ENCODE peak calls at places on chromosomes 6 and 20, in nine cellular contexts. One of them, this sample, is unnamed.
A peak's percentile ranks its signal among the peaks of the same experiment; 100 is the strongest.

GRCh38 chr6:149683256-149683860 is 34.5 kb downstream of the LATS1 start:
- DNase-seq in IMR-90: no peak
- DNase-seq in transverse colon: no peak
- DNase-seq in A549: no peak
- DNase-seq in Peyer's patch: no peak
- DNase-seq in testis: no peak
- DNase-seq in body of pancreas: no peak
- DNase-seq in uterus: no peak
- DNase-seq in stomach: no peak
- DNase-seq in this sample: no peak

GRCh38 chr20:63232235-63233060 is 3.3 kb upstream of the BIRC7 start:
- DNase-seq in IMR-90: peak; percentile 96
- DNase-seq in transverse colon: no peak
- DNase-seq in A549: peak; percentile 96
- DNase-seq in Peyer's patch: no peak
- DNase-seq in testis: no peak
- DNase-seq in body of pancreas: no peak
- DNase-seq in uterus: no peak
- DNase-seq in stomach: no peak
- DNase-seq in this sample: no peak

GRCh38 chr6:147287869-147288271 is 83.7 kb downstream of the STXBP5 start:
- DNase-seq in IMR-90: peak; percentile 69
- DNase-seq in transverse colon: no peak
- DNase-seq in A549: peak; percentile 17
- DNase-seq in Peyer's patch: no peak
- DNase-seq in testis: no peak
- DNase-seq in body of pancreas: no peak
- DNase-seq in uterus: no peak
- DNase-seq in stomach: no peak
- DNase-seq in this sample: no peak

GRCh38 chr6:151488226-151488625 is 5.6 kb upstream of the CCDC170 start:
- DNase-seq in IMR-90: peak; percentile 49
- DNase-seq in transverse colon: no peak
- DNase-seq in A549: no peak
- DNase-seq in Peyer's patch: no peak
- DNase-seq in testis: no peak
- DNase-seq in body of pancreas: no peak
- DNase-seq in uterus: no peak
- DNase-seq in stomach: no peak
- DNase-seq in this sample: no peak

GRCh38 chr20:20303742-20304141 is 64.2 kb upstream of the INSM1 start:
- DNase-seq in IMR-90: no peak
- DNase-seq in transverse colon: no peak
- DNase-seq in A549: no peak
- DNase-seq in Peyer's patch: peak; percentile 30
- DNase-seq in testis: no peak
- DNase-seq in body of pancreas: no peak
- DNase-seq in uterus: no peak
- DNase-seq in stomach: no peak
- DNase-seq in this sample: no peak

GRCh38 chr6:75568100-75568499 is 33.6 kb upstream of the SENP6 start:
- DNase-seq in IMR-90: no peak
- DNase-seq in transverse colon: no peak
- DNase-seq in A549: no peak
- DNase-seq in Peyer's patch: no peak
- DNase-seq in testis: no peak
- DNase-seq in body of pancreas: no peak
- DNase-seq in uterus: no peak
- DNase-seq in stomach: no peak
- DNase-seq in this sample: no peak

GRCh38 chr6:137297887-137298286 is 78.7 kb upstream of the IFNGR1 start:
- DNase-seq in IMR-90: peak; percentile 80
- DNase-seq in transverse colon: peak; percentile 11
- DNase-seq in A549: no peak
- DNase-seq in Peyer's patch: no peak
- DNase-seq in testis: peak; percentile 34
- DNase-seq in body of pancreas: no peak
- DNase-seq in uterus: no peak
- DNase-seq in stomach: no peak
- DNase-seq in this sample: no peak

GRCh38 chr6:31139599-31139998 is 733 bp upstream of the PSORS1C2 start:
- DNase-seq in IMR-90: peak; percentile 46
- DNase-seq in transverse colon: no peak
- DNase-seq in A549: peak; percentile 22
- DNase-seq in Peyer's patch: no peak
- DNase-seq in testis: no peak
- DNase-seq in body of pancreas: no peak
- DNase-seq in uterus: no peak
- DNase-seq in stomach: no peak
- DNase-seq in this sample: no peak

GRCh38 chr6:15843764-15844163 is 180.9 kb upstream of the DTNBP1 start:
- DNase-seq in IMR-90: no peak
- DNase-seq in transverse colon: no peak
- DNase-seq in A549: no peak
- DNase-seq in Peyer's patch: no peak
- DNase-seq in testis: no peak
- DNase-seq in body of pancreas: no peak
- DNase-seq in uterus: no peak
- DNase-seq in stomach: no peak
- DNase-seq in this sample: no peak

GRCh38 chr20:54219751-54220426 is 12.0 kb downstream of the PFDN4 start:
- DNase-seq in IMR-90: peak; percentile 63
- DNase-seq in transverse colon: no peak
- DNase-seq in A549: peak; percentile 60
- DNase-seq in Peyer's patch: no peak
- DNase-seq in testis: no peak
- DNase-seq in body of pancreas: no peak
- DNase-seq in uterus: no peak
- DNase-seq in stomach: no peak
- DNase-seq in this sample: no peak

GRCh38 chr6:45419574-45420082 is 41.9 kb upstream of the SUPT3H start:
- DNase-seq in IMR-90: no peak
- DNase-seq in transverse colon: peak; percentile 72
- DNase-seq in A549: peak; percentile 47
- DNase-seq in Peyer's patch: peak; percentile 64
- DNase-seq in testis: peak; percentile 70
- DNase-seq in body of pancreas: peak; percentile 51
- DNase-seq in uterus: no peak
- DNase-seq in stomach: peak; percentile 66
- DNase-seq in this sample: peak; percentile 63

GRCh38 chr20:43825635-43826034 is 89.0 kb upstream of the TOX2 start:
- DNase-seq in IMR-90: no peak
- DNase-seq in transverse colon: no peak
- DNase-seq in A549: no peak
- DNase-seq in Peyer's patch: peak; percentile 44
- DNase-seq in testis: no peak
- DNase-seq in body of pancreas: no peak
- DNase-seq in uterus: no peak
- DNase-seq in stomach: no peak
- DNase-seq in this sample: no peak

GRCh38 chr6:130324657-130325056 is 41.2 kb upstream of the TMEM200A start:
- DNase-seq in IMR-90: peak; percentile 83
- DNase-seq in transverse colon: no peak
- DNase-seq in A549: no peak
- DNase-seq in Peyer's patch: no peak
- DNase-seq in testis: no peak
- DNase-seq in body of pancreas: no peak
- DNase-seq in uterus: no peak
- DNase-seq in stomach: no peak
- DNase-seq in this sample: peak; percentile 16

GRCh38 chr6:117739869-117740268 is 64.6 kb downstream of the NUS1 start:
- DNase-seq in IMR-90: no peak
- DNase-seq in transverse colon: no peak
- DNase-seq in A549: no peak
- DNase-seq in Peyer's patch: no peak
- DNase-seq in testis: no peak
- DNase-seq in body of pancreas: no peak
- DNase-seq in uterus: no peak
- DNase-seq in stomach: no peak
- DNase-seq in this sample: no peak

DNA sequence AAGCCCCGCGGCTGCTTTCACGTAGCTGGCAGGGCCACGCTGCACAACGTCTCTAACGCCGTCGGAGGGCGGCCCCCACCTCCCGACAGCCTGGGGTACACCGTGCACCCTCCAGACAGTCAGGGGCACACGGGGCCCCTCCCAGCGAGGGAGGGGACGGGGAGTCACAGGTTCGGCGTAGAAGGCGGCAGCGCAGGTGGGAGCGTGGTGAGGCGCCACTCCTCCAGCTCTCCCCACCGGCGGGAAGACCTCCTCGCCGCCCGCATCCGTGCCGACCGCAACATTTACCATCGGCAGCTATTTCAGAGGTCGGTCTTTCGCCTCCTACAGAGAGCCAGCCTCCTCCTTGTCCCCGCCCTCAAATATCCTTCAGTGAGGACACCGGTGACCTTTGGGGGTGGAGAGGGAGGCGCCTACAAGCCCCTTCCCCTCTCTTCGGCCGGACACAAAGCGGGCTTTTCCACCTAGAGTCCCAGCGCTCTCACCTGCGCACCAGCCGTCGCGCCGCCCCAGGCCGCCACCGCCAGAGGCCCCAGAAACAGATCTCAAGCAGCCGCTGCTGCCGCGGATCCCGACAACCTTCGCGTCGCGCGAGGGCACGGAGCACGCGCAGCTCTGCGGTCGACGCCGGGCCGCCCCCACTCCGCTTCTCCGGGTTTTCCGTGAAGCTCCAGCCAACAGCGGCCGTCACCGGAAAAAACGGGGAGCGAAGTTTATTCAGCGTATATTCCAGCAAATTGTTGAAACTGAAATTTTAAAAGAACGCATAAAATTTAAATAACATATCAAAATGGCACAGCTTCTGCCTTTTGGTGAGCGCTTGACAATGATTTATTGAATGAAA is at the start of gene MKKS:
- DNase-seq in IMR-90: peak; percentile 91
- DNase-seq in transverse colon: peak; percentile 93
- DNase-seq in A549: peak; percentile 95
- DNase-seq in Peyer's patch: peak; percentile 78
- DNase-seq in testis: peak; percentile 88
- DNase-seq in body of pancreas: peak; percentile 92
- DNase-seq in uterus: peak; percentile 89
- DNase-seq in stomach: peak; percentile 89
- DNase-seq in this sample: peak; percentile 89
- TF ChIP-seq POLR2A in IMR-90: no peak
- TF ChIP-seq POLR2A in transverse colon: no peak
- TF ChIP-seq POLR2A in A549: peak; percentile 50
- TF ChIP-seq POLR2A in Peyer's patch: peak; percentile 59
- TF ChIP-seq POLR2A in testis: no peak
- TF ChIP-seq POLR2A in body of pancreas: no peak
- TF ChIP-seq POLR2A in uterus: peak; percentile 24
- TF ChIP-seq POLR2A in stomach: no peak
- TF ChIP-seq POLR2A in this sample: no peak

DNA sequence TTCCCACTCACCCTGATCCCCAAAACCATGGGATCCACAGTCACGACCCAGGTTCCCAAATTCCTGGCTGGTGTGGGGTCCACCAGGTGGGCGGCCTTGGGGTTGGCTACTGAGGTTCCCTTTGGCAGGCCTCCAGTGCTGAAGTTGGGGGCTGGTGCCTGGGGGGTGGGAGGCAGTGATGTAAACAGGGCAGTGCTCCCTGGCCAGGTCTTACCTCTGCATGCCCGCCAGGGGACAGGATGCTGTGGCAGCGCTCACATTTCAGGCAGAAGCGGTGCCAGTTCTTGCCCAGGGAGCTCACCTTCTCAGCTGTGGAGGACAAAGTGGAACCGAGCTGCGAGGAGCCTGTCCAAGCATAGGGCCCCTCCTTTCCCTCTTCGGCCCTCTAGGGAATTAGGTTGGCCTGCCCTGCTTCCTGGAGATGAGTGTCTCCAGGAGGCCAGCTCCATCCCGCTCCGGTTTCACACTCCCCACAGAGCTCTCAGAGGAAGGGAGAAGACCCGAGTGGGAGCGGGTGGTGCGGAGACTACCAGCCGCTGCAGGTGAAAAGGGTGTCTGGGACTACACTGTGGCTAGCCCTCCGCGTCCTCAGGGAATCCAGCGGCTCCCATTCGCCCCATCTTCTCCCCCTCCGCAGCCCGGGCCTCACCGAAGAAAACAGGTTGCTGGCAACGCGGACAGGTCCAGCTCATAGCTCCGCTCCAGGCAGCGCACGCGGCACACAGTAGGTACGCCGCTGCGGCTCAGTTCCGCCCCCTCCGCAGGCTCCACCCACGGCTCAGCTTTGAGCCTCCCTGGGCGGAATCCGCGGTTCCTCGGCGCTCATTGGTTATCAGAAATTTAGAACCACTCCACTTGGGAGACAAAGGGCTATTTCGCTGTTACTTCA is at the start of gene CRIP3:
- DNase-seq in IMR-90: no peak
- DNase-seq in transverse colon: peak; percentile 30
- DNase-seq in A549: peak; percentile 54
- DNase-seq in Peyer's patch: peak; percentile 65
- DNase-seq in testis: peak; percentile 58
- DNase-seq in body of pancreas: peak; percentile 30
- DNase-seq in uterus: peak; percentile 28
- DNase-seq in stomach: peak; percentile 34
- DNase-seq in this sample: no peak
- TF ChIP-seq CTCF in IMR-90: peak; percentile 15
- TF ChIP-seq CTCF in transverse colon: peak; percentile 12
- TF ChIP-seq CTCF in A549: peak; percentile 23
- TF ChIP-seq CTCF in Peyer's patch: peak; percentile 12
- TF ChIP-seq CTCF in testis: no peak
- TF ChIP-seq CTCF in body of pancreas: peak; percentile 24
- TF ChIP-seq CTCF in uterus: no peak
- TF ChIP-seq CTCF in stomach: peak; percentile 21
- TF ChIP-seq CTCF in this sample: no peak

GRCh38 chr6:33425668-33426577 is 6.1 kb downstream of the SYNGAP1 start:
- DNase-seq in IMR-90: peak; percentile 75
- DNase-seq in transverse colon: peak; percentile 91
- DNase-seq in A549: peak; percentile 90
- DNase-seq in Peyer's patch: peak; percentile 90
- DNase-seq in testis: peak; percentile 91
- DNase-seq in body of pancreas: peak; percentile 81
- DNase-seq in uterus: peak; percentile 90
- DNase-seq in stomach: peak; percentile 81
- DNase-seq in this sample: peak; percentile 94
- TF ChIP-seq POLR2A in IMR-90: peak; percentile 47
- TF ChIP-seq POLR2A in transverse colon: peak; percentile 54
- TF ChIP-seq POLR2A in A549: peak; percentile 33
- TF ChIP-seq POLR2A in Peyer's patch: no peak
- TF ChIP-seq POLR2A in testis: no peak
- TF ChIP-seq POLR2A in body of pancreas: peak; percentile 71
- TF ChIP-seq POLR2A in uterus: no peak
- TF ChIP-seq POLR2A in stomach: no peak
- TF ChIP-seq POLR2A in this sample: peak; percentile 61

DNA sequence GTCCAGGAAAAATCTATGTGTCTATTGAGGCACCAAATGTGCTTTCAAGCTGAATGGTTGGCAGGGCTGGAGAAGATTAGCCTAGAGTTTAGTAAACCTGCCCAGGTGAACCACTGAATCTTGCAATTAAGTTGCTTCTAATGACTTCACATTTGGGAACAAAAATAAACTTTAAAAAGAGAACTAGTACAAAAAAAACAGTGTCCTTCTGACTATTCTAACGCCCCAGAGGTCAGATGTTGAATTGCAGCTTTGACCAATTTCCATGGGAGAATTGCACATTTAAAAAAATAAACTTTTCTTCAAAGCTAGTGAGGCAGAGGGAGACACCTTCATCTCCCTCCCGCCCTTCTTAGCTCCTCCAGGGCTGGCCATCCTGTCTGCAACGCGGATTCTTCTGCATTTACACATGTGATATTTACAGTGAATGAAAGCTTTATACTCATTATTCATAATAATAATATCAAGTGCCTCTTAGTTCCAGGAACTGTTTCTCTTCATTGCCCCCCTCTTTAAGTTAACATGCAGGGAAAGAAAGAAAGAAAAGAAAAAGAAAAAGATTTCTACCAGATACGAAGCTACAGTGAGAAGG is 270.2 kb downstream of the SMOC2 start:
- DNase-seq in IMR-90: no peak
- DNase-seq in transverse colon: no peak
- DNase-seq in A549: peak; percentile 2
- DNase-seq in Peyer's patch: no peak
- DNase-seq in testis: no peak
- DNase-seq in body of pancreas: no peak
- DNase-seq in uterus: no peak
- DNase-seq in stomach: no peak
- DNase-seq in this sample: no peak
- TF ChIP-seq CTCF in IMR-90: no peak
- TF ChIP-seq CTCF in transverse colon: peak; percentile 53
- TF ChIP-seq CTCF in A549: no peak
- TF ChIP-seq CTCF in Peyer's patch: peak; percentile 36
- TF ChIP-seq CTCF in testis: peak; percentile 44
- TF ChIP-seq CTCF in body of pancreas: peak; percentile 45
- TF ChIP-seq CTCF in uterus: peak; percentile 9
- TF ChIP-seq CTCF in stomach: peak; percentile 52
- TF ChIP-seq CTCF in this sample: peak; percentile 33